ENCODE peak calls at places on chromosomes 4 and X, in six cellular contexts. W is nephron progenitor cell; Q is T-helper 2 cell; J is dermis blood vessel endothelial cell; D is iPS-NIHi11; U is effector memory CD4-positive, alpha-beta T cell. M is an unnamed sample.

GRCh38 chr4:73759357-73759756 is 19.0 kb downstream of the CXCL8 start:
- DNase-seq in W (no peak), Q (no peak), J (no peak), D (no peak), U (no peak), M (no peak)

GRCh38 chrX:150361070-150361776 is 1.9 kb upstream of the MAMLD1 start:
- DNase-seq in W (peak), Q (peak), J (no peak), D (peak), U (no peak), M (no peak)

GRCh38 chr4:53855886-53856260 is 208.5 kb downstream of the CHIC2 start:
- DNase-seq in W (no peak), Q (no peak), J (no peak), D (no peak), U (no peak), M (no peak)

GRCh38 chr4:37631551-37631950 is 54.6 kb downstream of the RELL1 start:
- DNase-seq in W (no peak), Q (no peak), J (no peak), D (no peak), U (no peak), M (no peak)

GRCh38 chrX:40061005-40061404 is 36.8 kb downstream of the BCOR start:
- DNase-seq in W (no peak), Q (no peak), J (no peak), D (no peak), U (no peak), M (no peak)

GRCh38 chrX:143058096-143058495 is 32.4 kb downstream of the SPANXN4 start:
- DNase-seq in W (no peak), Q (no peak), J (no peak), D (no peak), U (no peak), M (no peak)

GRCh38 chr4:99209671-99210070 is 9.4 kb downstream of the ADH6 start:
- DNase-seq in W (no peak), Q (no peak), J (no peak), D (no peak), U (no peak), M (no peak)

GRCh38 chr4:121938282-121939092 is 13.4 kb downstream of the TRPC3 start:
- DNase-seq in W (no peak), Q (peak), J (peak), D (no peak), U (no peak), M (no peak)

GRCh38 chr4:2902126-2902525 is 58.5 kb downstream of the ADD1 start:
- DNase-seq in W (no peak), Q (no peak), J (peak), D (no peak), U (no peak), M (no peak)

GRCh38 chr4:19850909-19851308 is 400.8 kb upstream of the SLIT2 start:
- DNase-seq in W (no peak), Q (no peak), J (peak), D (peak), U (no peak), M (no peak)

GRCh38 chr4:101211146-101211553 is 136.2 kb downstream of the PPP3CA start:
- DNase-seq in W (no peak), Q (no peak), J (no peak), D (no peak), U (no peak), M (no peak)

GRCh38 chr4:13515268-13515667 is 29.0 kb downstream of the NKX3-2 start:
- DNase-seq in W (no peak), Q (no peak), J (no peak), D (no peak), U (no peak), M (no peak)

GRCh38 chrX:103503163-103503852 is 16.0 kb downstream of the RAB40A start:
- DNase-seq in W (no peak), Q (peak), J (no peak), D (peak), U (no peak), M (no peak)

GRCh38 chrX:12076046-12076445 is 62.2 kb upstream of the FRMPD4 start:
- DNase-seq in W (no peak), Q (no peak), J (peak), D (no peak), U (no peak), M (no peak)

M was measured in pancreas.